ENCODE peak calls at places on chromosomes 2 and 18, in seven cellular contexts. One of them, this sample, is unnamed.

GRCh38 chr2:185463481-185463880 is 275.1 kb upstream of the FSIP2 start:
- DNase-seq in K562: no peak
- DNase-seq in HepG2: no peak
- DNase-seq in HCT116: no peak
- DNase-seq in GM12878: no peak
- DNase-seq in SK-N-SH: no peak
- DNase-seq in H1: no peak
- DNase-seq in this sample: no peak

GRCh38 chr2:166238176-166238575 is 110.4 kb upstream of the SCN1A start:
- DNase-seq in GM12878: no peak
- DNase-seq in SK-N-SH: no peak
- DNase-seq in HCT116: no peak
- DNase-seq in HepG2: no peak
- DNase-seq in H1: no peak
- DNase-seq in K562: no peak
- DNase-seq in this sample: no peak

GRCh38 chr2:46135936-46136335 is 161.3 kb upstream of the EPAS1 start:
- DNase-seq in HepG2: no peak
- DNase-seq in SK-N-SH: no peak
- DNase-seq in HCT116: no peak
- DNase-seq in K562: no peak
- DNase-seq in GM12878: no peak
- DNase-seq in H1: no peak
- DNase-seq in this sample: no peak

GRCh38 chr2:15795426-15795825 is 144.9 kb upstream of the MYCN start:
- DNase-seq in HCT116: no peak
- DNase-seq in H1: no peak
- DNase-seq in SK-N-SH: peak
- DNase-seq in K562: no peak
- DNase-seq in GM12878: no peak
- DNase-seq in HepG2: no peak
- DNase-seq in this sample: no peak

GRCh38 chr2:75612108-75612861 is 34.3 kb upstream of the MRPL19 start:
- DNase-seq in HepG2: no peak
- DNase-seq in GM12878: no peak
- DNase-seq in HCT116: no peak
- DNase-seq in SK-N-SH: no peak
- DNase-seq in H1: no peak
- DNase-seq in K562: no peak
- DNase-seq in this sample: no peak

GRCh38 chr2:35538796-35539195 is 816.8 kb upstream of the CRIM1 start:
- DNase-seq in SK-N-SH: no peak
- DNase-seq in H1: no peak
- DNase-seq in HCT116: no peak
- DNase-seq in GM12878: no peak
- DNase-seq in K562: no peak
- DNase-seq in HepG2: no peak
- DNase-seq in this sample: no peak

GRCh38 chr2:222959358-222959757 is 92.6 kb upstream of the KCNE4 start:
- DNase-seq in GM12878: no peak
- DNase-seq in SK-N-SH: no peak
- DNase-seq in HepG2: peak
- DNase-seq in K562: no peak
- DNase-seq in HCT116: peak
- DNase-seq in H1: peak
- DNase-seq in this sample: peak

GRCh38 chr18:79947881-79948610 is 3.4 kb downstream of the SLC66A2 start:
- DNase-seq in K562: no peak
- DNase-seq in H1: no peak
- DNase-seq in HCT116: no peak
- DNase-seq in GM12878: no peak
- DNase-seq in HepG2: peak
- DNase-seq in SK-N-SH: no peak
- DNase-seq in this sample: no peak

GRCh38 chr2:64479259-64480198 is 25.6 kb downstream of the LGALSL start:
- DNase-seq in K562: no peak
- DNase-seq in SK-N-SH: no peak
- DNase-seq in HCT116: no peak
- DNase-seq in GM12878: no peak
- DNase-seq in H1: no peak
- DNase-seq in HepG2: no peak
- DNase-seq in this sample: no peak

GRCh38 chr2:82825410-82826090 is 1633.5 kb downstream of the SUCLG1 start:
- DNase-seq in GM12878: no peak
- DNase-seq in H1: no peak
- DNase-seq in SK-N-SH: no peak
- DNase-seq in HCT116: no peak
- DNase-seq in HepG2: no peak
- DNase-seq in K562: no peak
- DNase-seq in this sample: no peak

GRCh38 chr2:82823892-82824291 is 1635.2 kb downstream of the SUCLG1 start:
- DNase-seq in HCT116: no peak
- DNase-seq in K562: no peak
- DNase-seq in SK-N-SH: no peak
- DNase-seq in HepG2: no peak
- DNase-seq in H1: no peak
- DNase-seq in GM12878: no peak
- DNase-seq in this sample: no peak

DNA sequence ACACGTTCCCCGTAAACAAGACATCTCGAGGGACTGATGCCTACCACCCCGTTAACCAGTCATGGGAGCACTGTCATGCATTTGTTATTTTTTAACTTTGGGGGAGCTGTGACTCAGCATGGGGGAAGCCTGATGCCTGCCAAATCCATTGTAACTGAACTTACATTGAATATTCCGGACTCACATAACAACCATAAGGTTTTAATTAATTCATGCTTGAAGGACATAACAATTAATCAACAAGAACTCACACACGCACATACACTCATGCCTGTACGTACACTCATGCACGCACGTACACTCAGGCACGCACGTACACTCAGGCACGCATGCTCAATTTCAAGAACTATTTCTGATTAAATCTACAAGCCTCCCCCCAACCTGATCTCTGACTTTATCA is 1639.1 kb downstream of the SUCLG1 start:
- DNase-seq in H1: no peak
- DNase-seq in SK-N-SH: no peak
- DNase-seq in GM12878: no peak
- DNase-seq in HCT116: no peak
- DNase-seq in HepG2: no peak
- DNase-seq in K562: no peak
- DNase-seq in this sample: no peak
- TF ChIP-seq JUND in H1: no peak
- TF ChIP-seq JUND in SK-N-SH: no peak
- TF ChIP-seq JUND in GM12878: no peak
- TF ChIP-seq JUND in HCT116: no peak
- TF ChIP-seq JUND in HepG2: no peak
- TF ChIP-seq JUND in K562: no peak
- TF ChIP-seq JUND in this sample: no peak

GRCh38 chr2:74039611-74040010 is 54.9 kb downstream of the TET3 start:
- DNase-seq in K562: no peak
- DNase-seq in HepG2: no peak
- DNase-seq in SK-N-SH: no peak
- DNase-seq in H1: no peak
- DNase-seq in HCT116: no peak
- DNase-seq in GM12878: no peak
- DNase-seq in this sample: no peak

GRCh38 chr2:74041182-74041581 is 56.5 kb downstream of the TET3 start:
- DNase-seq in GM12878: no peak
- DNase-seq in K562: no peak
- DNase-seq in H1: no peak
- DNase-seq in HepG2: no peak
- DNase-seq in HCT116: no peak
- DNase-seq in SK-N-SH: no peak
- DNase-seq in this sample: no peak

GRCh38 chr2:74042606-74043005 is 57.9 kb downstream of the TET3 start:
- DNase-seq in H1: no peak
- DNase-seq in SK-N-SH: no peak
- DNase-seq in GM12878: no peak
- DNase-seq in K562: no peak
- DNase-seq in HCT116: no peak
- DNase-seq in HepG2: no peak
- DNase-seq in this sample: no peak

GRCh38 chr2:74043345-74044329 is 58.9 kb downstream of the TET3 start:
- DNase-seq in HepG2: peak
- DNase-seq in HCT116: no peak
- DNase-seq in H1: no peak
- DNase-seq in SK-N-SH: no peak
- DNase-seq in GM12878: no peak
- DNase-seq in K562: peak
- DNase-seq in this sample: no peak

DNA sequence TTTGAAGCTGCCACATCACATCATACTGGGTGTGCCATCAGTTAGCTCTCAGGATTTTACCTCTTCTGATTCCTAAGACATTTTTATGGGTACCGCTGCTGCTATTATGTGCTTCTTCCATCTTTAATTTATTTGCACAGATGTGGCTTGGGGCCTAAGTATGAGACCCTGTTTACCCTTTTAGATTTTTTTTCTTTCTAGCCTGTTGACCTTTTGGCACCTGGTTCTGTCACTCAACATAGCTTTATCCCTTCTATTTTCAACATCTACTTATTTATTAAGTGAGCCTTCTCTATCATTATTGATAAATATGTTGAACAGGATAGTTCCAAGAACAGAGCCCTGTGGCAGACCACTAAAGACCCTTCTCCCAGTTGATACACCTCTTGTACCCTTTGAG is 57.0 kb downstream of the TET3 start:
- DNase-seq in SK-N-SH: no peak
- DNase-seq in HepG2: no peak
- DNase-seq in HCT116: no peak
- DNase-seq in H1: no peak
- DNase-seq in K562: no peak
- DNase-seq in GM12878: no peak
- DNase-seq in this sample: no peak
- TF ChIP-seq JUND in SK-N-SH: no peak
- TF ChIP-seq JUND in HepG2: no peak
- TF ChIP-seq JUND in HCT116: no peak
- TF ChIP-seq JUND in H1: no peak
- TF ChIP-seq JUND in K562: no peak
- TF ChIP-seq JUND in GM12878: no peak
- TF ChIP-seq JUND in this sample: no peak

DNA sequence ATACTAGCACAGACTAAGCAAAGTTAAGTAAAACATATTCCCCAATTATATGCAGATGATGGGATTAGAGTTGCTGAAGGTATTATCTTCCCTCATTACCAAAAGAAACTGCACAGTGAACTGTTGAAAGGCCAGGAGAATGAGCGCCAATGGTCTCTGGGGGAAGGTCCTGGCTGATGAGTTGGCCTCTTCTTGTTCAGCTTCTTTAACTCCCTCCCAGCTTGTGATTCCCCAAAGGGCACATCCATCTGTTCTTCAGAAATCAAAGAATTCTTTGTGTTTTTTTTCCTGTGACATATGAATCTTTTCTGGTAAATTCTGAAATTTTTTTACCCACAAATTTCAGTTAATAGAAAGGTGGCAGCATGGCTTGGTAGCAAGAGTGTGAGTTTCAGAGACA is 667.6 kb downstream of the CNTNAP5 start:
- DNase-seq in HCT116: no peak
- DNase-seq in SK-N-SH: no peak
- DNase-seq in HepG2: no peak
- DNase-seq in K562: no peak
- DNase-seq in H1: no peak
- DNase-seq in GM12878: no peak
- DNase-seq in this sample: no peak
- TF ChIP-seq JUND in HCT116: no peak
- TF ChIP-seq JUND in SK-N-SH: no peak
- TF ChIP-seq JUND in HepG2: no peak
- TF ChIP-seq JUND in K562: no peak
- TF ChIP-seq JUND in H1: no peak
- TF ChIP-seq JUND in GM12878: no peak
- TF ChIP-seq JUND in this sample: no peak

GRCh38 chr2:116487336-116487735 is 1327.2 kb upstream of the DDX18 start:
- DNase-seq in K562: no peak
- DNase-seq in SK-N-SH: no peak
- DNase-seq in HCT116: no peak
- DNase-seq in GM12878: no peak
- DNase-seq in HepG2: no peak
- DNase-seq in H1: no peak
- DNase-seq in this sample: no peak

GRCh38 chr2:116491292-116491691 is 1323.2 kb upstream of the DDX18 start:
- DNase-seq in H1: no peak
- DNase-seq in SK-N-SH: no peak
- DNase-seq in GM12878: no peak
- DNase-seq in K562: no peak
- DNase-seq in HepG2: no peak
- DNase-seq in HCT116: no peak
- DNase-seq in this sample: no peak

GRCh38 chr2:116489292-116489691 is 1325.2 kb upstream of the DDX18 start:
- DNase-seq in K562: no peak
- DNase-seq in H1: no peak
- DNase-seq in HepG2: no peak
- DNase-seq in HCT116: no peak
- DNase-seq in GM12878: no peak
- DNase-seq in SK-N-SH: no peak
- DNase-seq in this sample: no peak

GRCh38 chr2:116489944-116490343 is 1324.5 kb upstream of the DDX18 start:
- DNase-seq in H1: no peak
- DNase-seq in K562: no peak
- DNase-seq in HCT116: no peak
- DNase-seq in GM12878: no peak
- DNase-seq in HepG2: no peak
- DNase-seq in SK-N-SH: no peak
- DNase-seq in this sample: no peak

DNA sequence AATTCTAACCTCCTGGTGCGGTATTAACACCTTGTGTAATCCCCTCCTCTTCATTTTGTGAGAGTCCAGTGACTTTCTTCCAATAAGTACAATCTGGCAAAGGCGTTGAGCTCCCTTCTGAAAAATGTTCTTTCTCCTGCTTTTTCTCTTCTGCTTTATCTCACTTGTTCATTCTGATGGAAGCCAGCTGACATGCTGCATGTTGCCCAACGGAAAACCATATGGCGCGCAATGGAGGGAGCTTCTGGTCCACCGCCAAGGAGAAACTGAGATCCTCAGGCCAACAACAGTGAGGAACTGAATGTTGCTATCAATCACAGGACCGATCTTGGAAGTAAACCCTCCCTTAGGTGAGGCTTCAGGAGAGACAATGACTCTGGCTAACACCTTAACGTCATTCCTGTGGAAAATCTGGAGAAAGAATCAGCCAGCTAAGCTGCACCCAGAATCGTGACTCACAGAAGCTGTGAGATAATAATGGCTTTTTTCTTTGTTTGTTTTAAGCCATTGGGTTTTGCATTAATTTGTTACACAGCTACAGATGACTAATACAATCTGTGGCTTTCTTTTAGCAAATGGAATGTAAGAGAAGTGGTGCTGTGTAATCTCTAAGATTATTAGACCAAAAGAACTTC is 1323.9 kb upstream of the DDX18 start:
- DNase-seq in HCT116: no peak
- DNase-seq in GM12878: no peak
- DNase-seq in HepG2: no peak
- DNase-seq in K562: no peak
- DNase-seq in H1: no peak
- DNase-seq in SK-N-SH: no peak
- DNase-seq in this sample: no peak
- TF ChIP-seq JUND in HCT116: no peak
- TF ChIP-seq JUND in GM12878: no peak
- TF ChIP-seq JUND in HepG2: no peak
- TF ChIP-seq JUND in K562: no peak
- TF ChIP-seq JUND in H1: no peak
- TF ChIP-seq JUND in SK-N-SH: no peak
- TF ChIP-seq JUND in this sample: no peak

GRCh38 chr2:240453461-240454030 is 18.1 kb downstream of the GPC1 start:
- DNase-seq in GM12878: no peak
- DNase-seq in HCT116: no peak
- DNase-seq in HepG2: no peak
- DNase-seq in H1: no peak
- DNase-seq in K562: peak
- DNase-seq in SK-N-SH: peak
- DNase-seq in this sample: no peak
- TF ChIP-seq JUND in GM12878: no peak
- TF ChIP-seq JUND in HCT116: no peak
- TF ChIP-seq JUND in HepG2: no peak
- TF ChIP-seq JUND in H1: no peak
- TF ChIP-seq JUND in K562: no peak
- TF ChIP-seq JUND in SK-N-SH: no peak
- TF ChIP-seq JUND in this sample: no peak